ENCODE peak calls at places on chromosomes 2 and 18, in eight cellular contexts. F, I, D, C, H, Z, W and O are unnamed samples.

GRCh38 chr2:10915731-10916331 is 4.1 kb downstream of the KCNF1 start:
- DNase-seq in F (no peak), I (no peak), D (no peak), C (no peak), H (no peak), Z (no peak), W (no peak), O (no peak)

GRCh38 chr2:178761759-178762371 is 45.4 kb downstream of the TTN start:
- DNase-seq in F (no peak), I (peak), D (peak), C (no peak), H (peak), Z (no peak), W (peak), O (peak)

GRCh38 chr18:10455726-10456453 is 1.5 kb downstream of the APCDD1 start:
- DNase-seq in F (no peak), I (no peak), D (no peak), C (no peak), H (peak), Z (no peak), W (peak), O (no peak)

GRCh38 chr2:201158111-201158929 is 24.6 kb upstream of the CASP10 start:
- DNase-seq in F (no peak), I (peak), D (peak), C (peak), H (peak), Z (peak), W (peak), O (peak)

GRCh38 chr2:69196327-69197117 is 183.5 kb downstream of the ANTXR1 start:
- DNase-seq in F (no peak), I (no peak), D (peak), C (no peak), H (no peak), Z (no peak), W (no peak), O (peak)

GRCh38 chr2:3254438-3254941 is 123.1 kb downstream of the EIPR1 start:
- DNase-seq in F (no peak), I (no peak), D (no peak), C (no peak), H (no peak), Z (no peak), W (no peak), O (no peak)

GRCh38 chr2:118723394-118723793 is 124.1 kb downstream of the EN1 start:
- DNase-seq in F (no peak), I (no peak), D (peak), C (no peak), H (no peak), Z (no peak), W (no peak), O (no peak)

GRCh38 chr2:206784559-206785353 is 19.4 kb downstream of the FASTKD2 start:
- DNase-seq in F (no peak), I (no peak), D (no peak), C (no peak), H (no peak), Z (no peak), W (no peak), O (no peak)

GRCh38 chr2:96131152-96131817 is 7.0 kb downstream of the ASTL start:
- DNase-seq in F (no peak), I (no peak), D (no peak), C (no peak), H (no peak), Z (no peak), W (no peak), O (no peak)

GRCh38 chr18:12944724-12945123 is 3.1 kb upstream of the SEH1L start:
- DNase-seq in F (peak), I (no peak), D (no peak), C (peak), H (no peak), Z (no peak), W (peak), O (no peak)

GRCh38 chr18:23856466-23857175 is 157.9 kb upstream of the TTC39C start:
- DNase-seq in F (peak), I (no peak), D (no peak), C (no peak), H (peak), Z (no peak), W (no peak), O (no peak)

GRCh38 chr18:22110482-22110924 is 58.9 kb upstream of the GATA6 start:
- DNase-seq in F (no peak), I (no peak), D (no peak), C (peak), H (peak), Z (no peak), W (no peak), O (no peak)

GRCh38 chr2:151200844-151201243 is 60.8 kb downstream of the RBM43 start:
- DNase-seq in F (no peak), I (no peak), D (no peak), C (no peak), H (no peak), Z (no peak), W (no peak), O (peak)

GRCh38 chr2:187390891-187391290 is 57.2 kb downstream of the CALCRL start:
- DNase-seq in F (no peak), I (no peak), D (peak), C (no peak), H (no peak), Z (no peak), W (no peak), O (peak)

GRCh38 chr2:170937980-170938379 is 8.9 kb downstream of the GORASP2 start:
- DNase-seq in F (no peak), I (no peak), D (no peak), C (no peak), H (no peak), Z (no peak), W (no peak), O (no peak)

GRCh38 chr2:241279413-241279812 is 36.1 kb downstream of the HDLBP start:
- DNase-seq in F (no peak), I (no peak), D (no peak), C (no peak), H (peak), Z (no peak), W (no peak), O (no peak)

GRCh38 chr2:164190700-164191099 is 430.6 kb downstream of the GRB14 start:
- DNase-seq in F (no peak), I (no peak), D (no peak), C (no peak), H (no peak), Z (no peak), W (no peak), O (no peak)

GRCh38 chr18:39752351-39752750 is 2186.8 kb upstream of the CELF4 start:
- DNase-seq in F (no peak), I (no peak), D (no peak), C (no peak), H (no peak), Z (no peak), W (no peak), O (no peak)

GRCh38 chr2:70703900-70704549 is 64.0 kb downstream of the ADD2 start:
- DNase-seq in F (no peak), I (no peak), D (peak), C (peak), H (peak), Z (no peak), W (no peak), O (no peak)

GRCh38 chr2:18883626-18884456 is 294.5 kb upstream of the NT5C1B start:
- DNase-seq in F (no peak), I (no peak), D (peak), C (no peak), H (peak), Z (no peak), W (no peak), O (peak)

GRCh38 chr18:22637787-22638186 is 220.1 kb upstream of the CTAGE1 start:
- DNase-seq in F (no peak), I (no peak), D (peak), C (no peak), H (no peak), Z (no peak), W (no peak), O (no peak)

GRCh38 chr2:144356402-144356801 is 163.5 kb downstream of the ZEB2 start:
- DNase-seq in F (no peak), I (no peak), D (no peak), C (no peak), H (no peak), Z (no peak), W (no peak), O (no peak)

GRCh38 chr2:26540977-26541376 is 63.1 kb upstream of the OTOF start:
- DNase-seq in F (no peak), I (no peak), D (no peak), C (no peak), H (no peak), Z (no peak), W (peak), O (no peak)